ENCODE peak calls at places on chromosomes 4 and X, in eight cellular contexts. W is fibroblast of pulmonary artery, V is breast epithelium, G is GM13977, X is GM12865, T is neural crest cell, U is A549, S is kidney epithelial cell. F is an unnamed sample.
A peak's percentile ranks its signal among the peaks of the same experiment; 100 is the strongest.

GRCh38 chr4:173169428-173170209 is 1.0 kb downstream of the GALNT7 start:
- DNase-seq in W (peak; percentile 63), V (peak; percentile 54), G (peak; percentile 94), X (peak; percentile 87), T (peak; percentile 48), U (peak; percentile 65), S (no peak), F (peak; percentile 77)

GRCh38 chr4:148951346-148951745 is 509.1 kb upstream of the NR3C2 start:
- DNase-seq in W (no peak), V (no peak), G (no peak), X (no peak), T (no peak), U (no peak), S (no peak), F (no peak)

GRCh38 chr4:126679303-126679702 is 953.5 kb upstream of the INTU start:
- DNase-seq in W (no peak), V (no peak), G (no peak), X (no peak), T (no peak), U (no peak), S (no peak), F (no peak)

GRCh38 chr4:1194028-1194900 is 21.9 kb upstream of the SPON2 start:
- DNase-seq in W (peak; percentile 50), V (peak; percentile 51), G (no peak), X (peak; percentile 3), T (no peak), U (no peak), S (no peak), F (peak; percentile 66)

GRCh38 chrX:71941771-71942170 is 31.1 kb downstream of the NHSL2 start:
- DNase-seq in W (peak; percentile 74), V (no peak), G (no peak), X (no peak), T (no peak), U (no peak), S (no peak), F (no peak)

GRCh38 chrX:71159335-71159734 is 14.7 kb downstream of the NLGN3 start:
- DNase-seq in W (no peak), V (no peak), G (no peak), X (no peak), T (no peak), U (no peak), S (no peak), F (no peak)

GRCh38 chrX:138982350-138982749 is 270.8 kb upstream of the FGF13 start:
- DNase-seq in W (no peak), V (no peak), G (no peak), X (no peak), T (no peak), U (no peak), S (no peak), F (no peak)

GRCh38 chr4:187668683-187669082 is 326.9 kb upstream of the ZFP42 start:
- DNase-seq in W (no peak), V (no peak), G (no peak), X (no peak), T (no peak), U (no peak), S (no peak), F (no peak)

GRCh38 chr4:56871357-56871993 is 36.2 kb upstream of the REST start:
- DNase-seq in W (peak; percentile 12), V (no peak), G (no peak), X (no peak), T (peak; percentile 25), U (no peak), S (no peak), F (no peak)

DNA sequence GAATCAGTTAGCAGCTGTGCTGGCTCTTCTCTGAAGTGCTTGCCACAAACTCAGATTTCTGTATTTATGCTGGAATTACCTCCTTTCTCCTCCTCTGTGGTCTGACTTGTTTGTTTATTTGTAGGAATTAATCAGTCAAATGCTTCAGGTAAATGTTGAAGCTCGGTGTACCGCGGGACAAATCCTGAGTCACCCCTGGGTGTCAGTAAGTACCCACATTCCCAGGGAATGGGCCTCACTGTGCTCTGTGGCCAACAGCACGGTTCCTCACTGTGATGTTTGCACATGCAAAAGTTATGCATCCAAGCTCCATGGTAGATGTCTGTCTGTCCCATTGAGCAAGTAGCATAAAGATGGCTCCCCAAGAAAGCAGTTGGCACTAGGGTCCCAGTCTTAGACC is 169.9 kb downstream of the DCLK2 start:
- DNase-seq in W (no peak), V (no peak), G (no peak), X (no peak), T (no peak), U (no peak), S (no peak), F (no peak)
- TF ChIP-seq CTCF in W (no peak), V (no peak), G (no peak), X (no peak), T (no peak), U (no peak), S (no peak), F (no peak)

DNA sequence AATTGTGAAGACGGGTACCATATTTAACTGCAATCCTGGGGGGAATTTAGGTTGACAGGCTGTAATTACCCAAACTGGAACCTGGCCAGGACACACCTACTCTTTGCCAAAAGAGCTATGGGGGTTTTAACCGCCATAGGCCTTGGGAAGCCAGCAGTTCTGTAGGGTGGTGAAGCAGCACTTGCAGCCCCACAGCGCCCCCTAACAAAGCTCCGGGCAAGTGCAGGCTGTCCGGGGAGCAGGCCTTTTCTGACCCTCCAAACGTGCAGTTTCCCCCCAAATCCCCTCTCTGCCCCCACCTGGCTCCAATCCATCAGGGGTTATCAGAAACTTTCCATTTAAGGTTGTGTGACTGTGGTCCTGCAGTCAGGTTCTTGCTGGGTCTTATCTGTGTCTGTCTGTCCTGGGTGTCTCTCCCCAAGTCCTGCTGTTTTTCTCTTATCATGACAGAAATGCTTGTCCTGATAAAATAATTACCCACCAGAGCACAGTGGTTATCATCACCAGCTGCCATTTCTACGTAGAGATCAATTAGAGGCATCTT is 350.9 kb downstream of the MID1IP1 start:
- DNase-seq in W (no peak), V (no peak), G (no peak), X (peak; percentile 40), T (peak; percentile 66), U (peak; percentile 14), S (no peak), F (no peak)
- TF ChIP-seq CTCF in W (peak; percentile 43), V (no peak), G (peak; percentile 72), X (peak; percentile 58), T (peak; percentile 69), U (no peak), S (peak; percentile 53), F (peak; percentile 77)

GRCh38 chr4:38621831-38622230 is 42.2 kb upstream of the KLF3 start:
- DNase-seq in W (no peak), V (no peak), G (no peak), X (no peak), T (no peak), U (no peak), S (no peak), F (no peak)

GRCh38 chr4:38621004-38621684 is 42.9 kb upstream of the KLF3 start:
- DNase-seq in W (peak; percentile 83), V (no peak), G (no peak), X (no peak), T (no peak), U (peak; percentile 87), S (no peak), F (no peak)

GRCh38 chr4:38620527-38620926 is 43.5 kb upstream of the KLF3 start:
- DNase-seq in W (no peak), V (no peak), G (no peak), X (no peak), T (no peak), U (no peak), S (no peak), F (no peak)

GRCh38 chr4:38623260-38623659 is 40.7 kb upstream of the KLF3 start:
- DNase-seq in W (no peak), V (no peak), G (no peak), X (no peak), T (no peak), U (no peak), S (no peak), F (no peak)

GRCh38 chr4:38625508-38625907 is 38.5 kb upstream of the KLF3 start:
- DNase-seq in W (no peak), V (no peak), G (no peak), X (no peak), T (no peak), U (no peak), S (no peak), F (no peak)
- TF ChIP-seq CTCF in W (no peak), V (no peak), G (no peak), X (no peak), T (no peak), U (no peak), S (no peak), F (no peak)

GRCh38 chr4:79241846-79242245 is 84.0 kb downstream of the NAA11 start:
- DNase-seq in W (peak; percentile 29), V (no peak), G (no peak), X (no peak), T (no peak), U (no peak), S (peak; percentile 29), F (no peak)
- TF ChIP-seq CTCF in W (peak; percentile 25), V (no peak), G (peak; percentile 45), X (no peak), T (no peak), U (no peak), S (peak; percentile 25), F (no peak)

GRCh38 chrX:119885554-119886428 is 9.9 kb upstream of the AKAP14 start:
- DNase-seq in W (no peak), V (no peak), G (no peak), X (peak; percentile 3), T (no peak), U (peak; percentile 72), S (no peak), F (no peak)

DNA sequence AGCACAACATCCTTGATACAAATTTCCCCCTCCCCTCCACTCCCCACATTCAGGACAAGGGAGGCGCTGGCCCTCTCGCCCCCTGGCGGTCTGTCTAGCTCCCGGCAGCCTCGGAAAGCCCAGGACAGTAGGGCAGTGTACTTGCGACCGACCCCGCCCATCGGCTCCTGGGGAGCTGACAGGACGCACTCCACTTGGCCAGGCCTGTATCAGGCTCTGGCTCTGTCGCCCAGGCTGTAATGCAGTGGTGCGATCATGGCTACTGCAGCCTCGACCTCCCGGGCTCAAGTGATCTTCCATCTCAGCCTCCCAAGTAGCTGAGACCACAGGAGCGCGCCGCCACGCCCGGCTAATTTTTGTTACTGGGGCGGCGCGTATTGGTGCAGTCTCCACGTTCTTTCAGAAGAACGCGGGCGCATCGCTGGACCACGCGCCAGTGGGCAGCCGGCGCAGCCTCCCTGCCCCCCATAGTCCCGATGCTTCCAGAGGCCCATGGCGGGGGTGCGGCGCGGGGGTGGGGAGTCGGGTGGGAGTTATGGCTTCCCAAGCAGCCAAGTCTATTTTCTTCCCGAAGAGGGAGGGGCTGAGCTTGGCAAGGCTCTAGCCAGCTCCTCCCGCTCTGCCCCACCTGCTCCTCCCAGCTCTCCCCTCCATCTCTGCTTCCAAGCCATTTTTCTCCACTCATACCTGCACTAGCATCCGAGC is 7.8 kb upstream of the AKAP14 start:
- DNase-seq in W (peak; percentile 52), V (peak; percentile 52), G (peak; percentile 69), X (peak; percentile 70), T (peak; percentile 74), U (peak; percentile 84), S (no peak), F (peak; percentile 74)
- TF ChIP-seq CTCF in W (peak; percentile 55), V (no peak), G (peak; percentile 62), X (peak; percentile 61), T (peak; percentile 68), U (peak; percentile 53), S (peak; percentile 71), F (peak; percentile 78)

DNA sequence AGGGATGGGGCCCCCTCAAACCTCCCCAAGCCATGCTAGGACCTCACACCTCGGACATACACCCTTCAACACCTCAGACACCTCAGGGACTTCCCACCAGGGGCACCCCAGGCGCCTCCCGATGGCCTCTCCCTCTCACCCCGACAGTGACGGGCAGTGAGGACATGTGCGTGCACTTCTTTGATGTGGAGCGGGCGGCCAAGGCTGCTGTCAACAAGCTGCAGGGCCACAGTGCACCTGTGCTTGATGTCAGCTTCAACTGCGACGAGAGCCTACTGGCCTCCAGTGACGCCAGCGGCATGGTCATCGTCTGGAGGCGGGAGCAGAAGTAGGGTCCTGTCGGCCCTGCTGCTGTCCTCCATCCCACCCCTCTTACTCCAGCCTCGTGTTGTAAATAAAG is 7.4 kb downstream of the WDR13 start:
- DNase-seq in W (no peak), V (no peak), G (no peak), X (no peak), T (no peak), U (no peak), S (no peak), F (no peak)
- TF ChIP-seq CTCF in W (no peak), V (no peak), G (no peak), X (no peak), T (no peak), U (no peak), S (no peak), F (no peak)